ENCODE peak calls at places on chromosomes 3 and 15, in four cellular contexts. D is GM12878, Y is IMR-90, A is endothelial cell of umbilical vein. E is an unnamed sample.

GRCh38 chr15:32855942-32856341 is 138.1 kb downstream of the GREM1 start:
- DNase-seq in D (no peak), Y (peak), A (peak), E (no peak)

GRCh38 chr3:94004301-94004910 is 24.0 kb downstream of the STX19 start:
- DNase-seq in Y (peak), D (peak), A (peak), E (peak)

GRCh38 chr15:74540135-74540760 is 772 bp upstream of the ARID3B start:
- DNase-seq in D (no peak), A (no peak), Y (peak), E (peak)

GRCh38 chr3:151998744-151999143 is 125.3 kb downstream of the SUCNR1 start:
- DNase-seq in Y (no peak), A (no peak), D (no peak), E (peak)

GRCh38 chr3:141089339-141090152 is 38.4 kb downstream of the SPSB4 start:
- DNase-seq in A (no peak), D (no peak), Y (no peak), E (no peak)

GRCh38 chr3:157428957-157429356 is 7.7 kb upstream of the PTX3 start:
- DNase-seq in D (no peak), Y (no peak), A (no peak), E (no peak)

GRCh38 chr3:168885028-168885427 is 778.5 kb downstream of the MECOM start:
- DNase-seq in Y (peak), A (peak), D (no peak), E (no peak)

GRCh38 chr3:19428729-19429128 is 280.4 kb downstream of the KCNH8 start:
- DNase-seq in Y (no peak), D (no peak), A (no peak), E (no peak)

GRCh38 chr15:73928971-73929627 is 2.8 kb downstream of the LOXL1 start:
- DNase-seq in A (no peak), Y (no peak), D (no peak), E (peak)

GRCh38 chr3:8560608-8561007 is 59.0 kb downstream of the LMCD1 start:
- DNase-seq in A (no peak), D (no peak), Y (peak), E (no peak)

GRCh38 chr3:64290864-64291263 is 65.6 kb upstream of the PRICKLE2 start:
- DNase-seq in D (no peak), A (no peak), Y (no peak), E (no peak)

GRCh38 chr3:64293121-64293520 is 67.9 kb upstream of the PRICKLE2 start:
- DNase-seq in Y (no peak), A (no peak), D (no peak), E (no peak)

GRCh38 chr3:64290161-64290560 is 64.9 kb upstream of the PRICKLE2 start:
- DNase-seq in A (no peak), D (no peak), Y (no peak), E (no peak)

GRCh38 chr3:64291345-64291744 is 66.1 kb upstream of the PRICKLE2 start:
- DNase-seq in D (no peak), Y (peak), A (peak), E (no peak)

GRCh38 chr3:64291956-64292355 is 66.7 kb upstream of the PRICKLE2 start:
- DNase-seq in D (no peak), Y (peak), A (no peak), E (no peak)
- TF ChIP-seq FOS in D (no peak), Y (no peak), A (no peak), E (no peak)

GRCh38 chr3:64977308-64978100 is 289.7 kb upstream of the ADAMTS9 start:
- DNase-seq in Y (peak), A (no peak), D (no peak), E (no peak)
- TF ChIP-seq FOS in Y (no peak), A (no peak), D (no peak), E (no peak)

GRCh38 chr15:75927601-75928000 is 23.9 kb downstream of the FBXO22 start:
- DNase-seq in D (no peak), Y (no peak), A (no peak), E (no peak)
- TF ChIP-seq FOS in D (no peak), Y (no peak), A (no peak), E (no peak)

GRCh38 chr15:52150043-52150825 is 37.7 kb upstream of the BCL2L10 start:
- DNase-seq in D (no peak), Y (no peak), A (no peak), E (no peak)
- TF ChIP-seq FOS in D (no peak), Y (no peak), A (no peak), E (no peak)